ENCODE peak calls at places on chromosomes 4 and X, in seven cellular contexts. G is IMR-90, K is right lobe of liver, V is thyroid gland, F is stomach, Y is K562, I is HCT116. T is an unnamed sample.

GRCh38 chr4:90328558-90328957 is 201.4 kb downstream of the CCSER1 start:
- DNase-seq in K (no peak), G (peak; percentile 4), Y (no peak), V (peak; percentile 82), F (no peak), I (peak; percentile 44), T (no peak)

GRCh38 chr4:6278801-6279197 is 9.1 kb downstream of the WFS1 start:
- DNase-seq in G (peak; percentile 65), F (no peak), V (no peak), I (no peak), Y (peak; percentile 51), K (no peak), T (no peak)

GRCh38 chr4:76125816-76126215 is 22.4 kb downstream of the NUP54 start:
- DNase-seq in I (no peak), Y (no peak), K (no peak), V (no peak), G (no peak), F (no peak), T (no peak)

GRCh38 chr4:15926486-15926885 is 12.1 kb downstream of the FGFBP1 start:
- DNase-seq in V (no peak), F (no peak), I (no peak), K (no peak), Y (no peak), G (peak; percentile 11), T (no peak)

GRCh38 chr4:60683953-60684352 is 516.2 kb upstream of the ADGRL3 start:
- DNase-seq in K (no peak), F (no peak), G (peak; percentile 94), Y (no peak), V (no peak), I (no peak), T (no peak)

GRCh38 chr4:6953751-6954380 is 44.2 kb downstream of the TBC1D14 start:
- DNase-seq in K (peak; percentile 68), Y (peak; percentile 84), V (peak; percentile 66), G (peak; percentile 62), I (peak; percentile 54), F (peak; percentile 94), T (peak; percentile 82)

GRCh38 chr4:37812713-37813112 is 13.8 kb upstream of the PGM2 start:
- DNase-seq in G (peak; percentile 62), I (no peak), K (no peak), F (no peak), Y (no peak), V (no peak), T (no peak)

GRCh38 chr4:169756971-169757574 is 671 bp downstream of the HPF1 start:
- DNase-seq in F (no peak), G (no peak), Y (peak; percentile 37), K (no peak), I (no peak), V (no peak), T (no peak)

GRCh38 chrX:22345884-22346283 is 73.2 kb downstream of the CBLL2 start:
- DNase-seq in V (no peak), K (no peak), F (no peak), Y (no peak), I (no peak), G (peak; percentile 26), T (no peak)

GRCh38 chrX:38774249-38774648 is 27.0 kb upstream of the MID1IP1 start:
- DNase-seq in F (no peak), K (no peak), G (no peak), I (no peak), Y (no peak), V (no peak), T (no peak)

GRCh38 chrX:53330331-53330730 is 48.9 kb upstream of the IQSEC2 start:
- DNase-seq in G (no peak), Y (no peak), I (no peak), K (no peak), F (no peak), V (no peak), T (no peak)

GRCh38 chrX:54171527-54171926 is 11.5 kb downstream of the FAM120C start:
- DNase-seq in F (no peak), G (no peak), I (no peak), V (no peak), Y (no peak), K (no peak), T (no peak)

GRCh38 chr4:38529189-38530115 is 134.5 kb upstream of the KLF3 start:
- DNase-seq in K (peak; percentile 66), F (peak; percentile 81), I (no peak), Y (peak; percentile 95), G (no peak), V (peak; percentile 17), T (no peak)

GRCh38 chr4:153122855-153123254 is 81.4 kb upstream of the TRIM2 start:
- DNase-seq in F (no peak), G (no peak), V (no peak), I (no peak), K (no peak), Y (no peak), T (no peak)

GRCh38 chr4:83905952-83906351 is 370.0 kb downstream of the GPAT3 start:
- DNase-seq in I (no peak), Y (peak; percentile 26), G (no peak), K (no peak), V (no peak), F (no peak), T (no peak)

GRCh38 chr4:121950680-121951569 is 935 bp downstream of the TRPC3 start:
- DNase-seq in G (peak; percentile 18), V (peak; percentile 36), F (peak; percentile 27), Y (no peak), I (no peak), K (peak; percentile 54), T (no peak)

GRCh38 chr4:114597410-114598115 is 1.0 kb upstream of the UGT8 start:
- DNase-seq in F (peak; percentile 47), I (no peak), Y (no peak), K (no peak), G (no peak), V (peak; percentile 13), T (peak; percentile 20)

GRCh38 chr4:114600672-114601071 is 2.1 kb downstream of the UGT8 start:
- DNase-seq in G (no peak), V (no peak), Y (no peak), I (no peak), F (no peak), K (no peak), T (no peak)

GRCh38 chr4:114600066-114600552 is 1.5 kb downstream of the UGT8 start:
- DNase-seq in V (no peak), Y (peak; percentile 31), I (peak; percentile 29), G (no peak), K (no peak), F (no peak), T (no peak)

GRCh38 chr4:114598191-114599121 is at the start of gene UGT8:
- DNase-seq in Y (peak; percentile 72), I (peak; percentile 35), G (no peak), F (peak; percentile 86), K (no peak), V (peak; percentile 79), T (no peak)

GRCh38 chr4:114599231-114600065 is 841 bp downstream of the UGT8 start:
- DNase-seq in V (peak; percentile 59), F (peak; percentile 43), G (no peak), K (no peak), Y (peak; percentile 48), I (peak; percentile 15), T (no peak)
- H3K27me3 ChIP-seq in V (no peaks in the 10 kb centered on the region), F (no peaks in the 10 kb centered on the region), G (peaks cover 24% of the 10 kb centered on the region), K (peaks cover 7% of the 10 kb centered on the region), Y (no peaks in the 10 kb centered on the region), I (no peaks in the 10 kb centered on the region), T (peaks cover 5% of the 10 kb centered on the region)

GRCh38 chr4:10077492-10078335 is 38.9 kb downstream of the WDR1 start:
- DNase-seq in Y (no peak), I (no peak), F (peak; percentile 36), G (no peak), V (no peak), K (peak; percentile 52), T (peak; percentile 51)
- TF ChIP-seq POLR2A in Y (no peak), I (no peak), F (no peak), G (no peak), V (no peak), K (no peak), T (no peak)

GRCh38 chr4:94550851-94551250 is 99.1 kb downstream of the PDLIM5 start:
- DNase-seq in Y (no peak), G (no peak), I (no peak), F (no peak), K (no peak), V (no peak), T (no peak)
- TF ChIP-seq CTCF in Y (no peak), G (no peak), I (no peak), F (no peak), K (no peak), V (no peak), T (no peak)

GRCh38 chrX:40167240-40168182 is 69.8 kb upstream of the BCOR start:
- DNase-seq in I (no peak), V (peak; percentile 43), Y (peak; percentile 46), K (peak; percentile 53), G (no peak), F (no peak), T (no peak)

GRCh38 chrX:40166582-40166981 is 68.8 kb upstream of the BCOR start:
- DNase-seq in G (peak; percentile 42), V (no peak), I (no peak), K (no peak), F (no peak), Y (no peak), T (no peak)

GRCh38 chrX:40164751-40165150 is 67.0 kb upstream of the BCOR start:
- DNase-seq in G (no peak), F (no peak), V (no peak), Y (no peak), K (peak; percentile 55), I (no peak), T (no peak)

GRCh38 chrX:40165206-40165605 is 67.4 kb upstream of the BCOR start:
- DNase-seq in V (no peak), F (no peak), I (no peak), G (no peak), Y (no peak), K (no peak), T (no peak)

GRCh38 chrX:40165861-40166260 is 68.1 kb upstream of the BCOR start:
- DNase-seq in V (no peak), F (no peak), G (no peak), Y (no peak), K (no peak), I (no peak), T (no peak)
- H3K27me3 ChIP-seq in V (no peaks in the 10 kb centered on the region), F (peaks cover 11% of the 10 kb centered on the region), G (peaks cover 18% of the 10 kb centered on the region), Y (no peaks in the 10 kb centered on the region), K (no peaks in the 10 kb centered on the region), I (no peaks in the 10 kb centered on the region), T (peaks cover 85% of the 10 kb centered on the region)